ENCODE peak calls at places on chromosome 16, in ten cellular contexts. J is activated naive CD4-positive, alpha-beta T cell; M is activated effector memory CD4-positive, alpha-beta T cell treated with Interleukin-2 at 50 U/mL for 16 hours; W is T-helper 2 cell; X is stimulated activated CD4-positive, alpha-beta T cell treated with anti-CD3 and anti-CD28 coated beads, Interleukin-15, amount 100 ng/mL, for 24 hours; R is Ammon's horn; B is omental fat pad; K is activated CD8-positive, alpha-beta T cell treated with anti-CD3 and anti-CD28 coated beads, Interleukin-2, amount 10 ng/mL, durations not matched to agents 7 days and 5 days; V is NCI-H510A treated with DMSO at 0.1 percent for 48 hours; Y is AG09319. E is an unnamed sample.

GRCh38 chr16:57999971-58000705 is at the start of gene ZNF319:
- DNase-seq in J (peak; percentile 42), M (no peak), W (no peak), X (peak; percentile 32), R (no peak), B (no peak), K (no peak), V (no peak), Y (no peak), E (peak; percentile 65)

GRCh38 chr16:57304169-57305061 is 19.9 kb upstream of the PLLP start:
- DNase-seq in J (no peak), M (no peak), W (no peak), X (no peak), R (no peak), B (no peak), K (no peak), V (no peak), Y (no peak), E (no peak)

GRCh38 chr16:65773319-65773874 is 593.1 kb upstream of the CDH5 start:
- DNase-seq in J (no peak), M (no peak), W (no peak), X (no peak), R (no peak), B (no peak), K (no peak), V (no peak), Y (no peak), E (no peak)

GRCh38 chr16:75244844-75245758 is 6.3 kb downstream of the BCAR1 start:
- DNase-seq in J (no peak), M (no peak), W (no peak), X (no peak), R (peak; percentile 98), B (no peak), K (no peak), V (no peak), Y (peak; percentile 87), E (no peak)

GRCh38 chr16:10335681-10336080 is 50.2 kb upstream of the ATF7IP2 start:
- DNase-seq in J (no peak), M (no peak), W (no peak), X (no peak), R (no peak), B (no peak), K (no peak), V (no peak), Y (no peak), E (no peak)

GRCh38 chr16:84848991-84849634 is 29.3 kb downstream of the CRISPLD2 start:
- DNase-seq in J (no peak), M (no peak), W (no peak), X (no peak), R (no peak), B (no peak), K (no peak), V (no peak), Y (no peak), E (peak; percentile 60)

GRCh38 chr16:81204794-81205680 is 33.5 kb upstream of the BCO1 start:
- DNase-seq in J (peak; percentile 1), M (no peak), W (no peak), X (peak; percentile 69), R (peak; percentile 88), B (no peak), K (peak; percentile 38), V (peak; percentile 23), Y (peak; percentile 27), E (no peak)

GRCh38 chr16:65481956-65482355 is 360.1 kb upstream of the CDH11 start:
- DNase-seq in J (no peak), M (no peak), W (no peak), X (no peak), R (no peak), B (no peak), K (no peak), V (no peak), Y (no peak), E (no peak)

GRCh38 chr16:59204589-59204988 is 470.5 kb upstream of the GOT2 start:
- DNase-seq in J (no peak), M (no peak), W (no peak), X (no peak), R (no peak), B (no peak), K (no peak), V (no peak), Y (no peak), E (no peak)

GRCh38 chr16:54296543-54296942 is 10.0 kb upstream of the IRX3 start:
- DNase-seq in J (no peak), M (no peak), W (no peak), X (no peak), R (no peak), B (no peak), K (no peak), V (no peak), Y (no peak), E (no peak)

GRCh38 chr16:30972872-30973271 is 12.1 kb upstream of the HSD3B7 start:
- DNase-seq in J (no peak), M (no peak), W (no peak), X (no peak), R (no peak), B (no peak), K (no peak), V (no peak), Y (no peak), E (no peak)

GRCh38 chr16:2194166-2194834 is 2.1 kb downstream of the CASKIN1 start:
- DNase-seq in J (no peak), M (no peak), W (no peak), X (peak; percentile 44), R (no peak), B (peak; percentile 49), K (peak; percentile 56), V (no peak), Y (no peak), E (no peak)

GRCh38 chr16:86578499-86579267 is at the start of gene FOXL1:
- DNase-seq in J (no peak), M (no peak), W (no peak), X (no peak), R (no peak), B (no peak), K (no peak), V (no peak), Y (no peak), E (no peak)

GRCh38 chr16:71933017-71933416 is 37.7 kb downstream of the IST1 start:
- DNase-seq in J (no peak), M (no peak), W (no peak), X (no peak), R (no peak), B (no peak), K (no peak), V (no peak), Y (no peak), E (no peak)

GRCh38 chr16:2150418-2151187 is 2.2 kb downstream of the RAB26 start:
- DNase-seq in J (no peak), M (no peak), W (no peak), X (peak; percentile 72), R (no peak), B (no peak), K (no peak), V (peak; percentile 16), Y (no peak), E (peak; percentile 80)

GRCh38 chr16:58331024-58331707 is 36.3 kb upstream of the PRSS54 start:
- DNase-seq in J (no peak), M (no peak), W (no peak), X (no peak), R (no peak), B (no peak), K (no peak), V (no peak), Y (no peak), E (peak; percentile 61)

GRCh38 chr16:83187404-83187803 is 560.6 kb downstream of the CDH13 start:
- DNase-seq in J (no peak), M (no peak), W (no peak), X (peak; percentile 30), R (no peak), B (no peak), K (no peak), V (no peak), Y (peak; percentile 10), E (no peak)

GRCh38 chr16:56615353-56615752 is 7.0 kb downstream of the MT2A start:
- DNase-seq in J (no peak), M (no peak), W (no peak), X (no peak), R (no peak), B (no peak), K (no peak), V (no peak), Y (no peak), E (no peak)

GRCh38 chr16:54277845-54278703 is 8.5 kb downstream of the IRX3 start:
- DNase-seq in J (no peak), M (no peak), W (no peak), X (no peak), R (peak; percentile 63), B (no peak), K (no peak), V (no peak), Y (no peak), E (no peak)

GRCh38 chr16:5026664-5027063 is 7.1 kb downstream of the NAGPA start:
- DNase-seq in J (no peak), M (no peak), W (no peak), X (no peak), R (no peak), B (no peak), K (no peak), V (no peak), Y (no peak), E (no peak)

GRCh38 chr16:26993988-26994387 is 72.7 kb upstream of the C16orf82 start:
- DNase-seq in J (no peak), M (no peak), W (no peak), X (no peak), R (no peak), B (no peak), K (no peak), V (no peak), Y (no peak), E (no peak)

GRCh38 chr16:85625485-85626117 is 12.5 kb downstream of the GSE1 start:
- DNase-seq in J (no peak), M (no peak), W (no peak), X (no peak), R (no peak), B (no peak), K (no peak), V (no peak), Y (no peak), E (no peak)

GRCh38 chr16:25148568-25149215 is 37.1 kb downstream of the LCMT1 start:
- DNase-seq in J (no peak), M (no peak), W (no peak), X (no peak), R (no peak), B (no peak), K (no peak), V (no peak), Y (no peak), E (peak; percentile 21)

GRCh38 chr16:73058221-73058615 is 10.3 kb upstream of the ZFHX3 start:
- DNase-seq in J (no peak), M (no peak), W (no peak), X (peak; percentile 46), R (no peak), B (no peak), K (peak; percentile 43), V (no peak), Y (no peak), E (no peak)

GRCh38 chr16:8963825-8964441 is at the start of gene USP7:
- DNase-seq in J (peak; percentile 94), M (peak; percentile 88), W (peak; percentile 85), X (peak; percentile 95), R (peak; percentile 93), B (peak; percentile 62), K (peak; percentile 94), V (peak; percentile 64), Y (peak; percentile 73), E (peak; percentile 89)

GRCh38 chr16:48123104-48123788 is 32.5 kb downstream of the ABCC12 start:
- DNase-seq in J (no peak), M (no peak), W (no peak), X (peak; percentile 86), R (peak; percentile 74), B (no peak), K (peak; percentile 20), V (no peak), Y (peak; percentile 85), E (no peak)

GRCh38 chr16:72945081-72945480 is 102.8 kb downstream of the ZFHX3 start:
- DNase-seq in J (no peak), M (no peak), W (no peak), X (no peak), R (no peak), B (no peak), K (no peak), V (no peak), Y (no peak), E (no peak)

GRCh38 chr16:2532494-2533141 is 1.4 kb upstream of the CEMP1 start:
- DNase-seq in J (peak; percentile 53), M (peak; percentile 50), W (no peak), X (peak; percentile 72), R (peak; percentile 64), B (no peak), K (peak; percentile 73), V (peak; percentile 41), Y (no peak), E (no peak)